ENCODE peak calls at places on chromosomes 13 and 19, in five cellular contexts. One of them, this sample, is unnamed. For H3K27me3, the result is how much of the 10 kb centered on the place peaks cover.

GRCh38 chr19:14746891-14747290 is 31.5 kb downstream of the ADGRE2 start:
- DNase-seq in cardiac muscle cell: no peak
- DNase-seq in aorta: no peak
- DNase-seq in neural progenitor cell: no peak
- DNase-seq in PC-3: no peak
- DNase-seq in this sample: no peak

GRCh38 chr19:37563518-37563917 is 31.1 kb downstream of the ZNF571 start:
- DNase-seq in cardiac muscle cell: no peak
- DNase-seq in neural progenitor cell: no peak
- DNase-seq in PC-3: no peak
- DNase-seq in aorta: no peak
- DNase-seq in this sample: no peak

GRCh38 chr13:44735806-44736205 is 159.7 kb upstream of the TSC22D1 start:
- DNase-seq in cardiac muscle cell: no peak
- DNase-seq in aorta: no peak
- DNase-seq in neural progenitor cell: no peak
- DNase-seq in PC-3: no peak
- DNase-seq in this sample: no peak

GRCh38 chr13:75787249-75787940 is 151.3 kb downstream of the LMO7 start:
- DNase-seq in neural progenitor cell: no peak
- DNase-seq in PC-3: no peak
- DNase-seq in aorta: no peak
- DNase-seq in cardiac muscle cell: peak
- DNase-seq in this sample: no peak

GRCh38 chr19:377801-378581 is 31.0 kb downstream of the C2CD4C start:
- DNase-seq in PC-3: no peak
- DNase-seq in neural progenitor cell: no peak
- DNase-seq in aorta: no peak
- DNase-seq in cardiac muscle cell: no peak
- DNase-seq in this sample: no peak

GRCh38 chr13:50914848-50915247 is 5.3 kb downstream of the RNASEH2B start:
- DNase-seq in aorta: no peak
- DNase-seq in PC-3: peak
- DNase-seq in cardiac muscle cell: peak
- DNase-seq in neural progenitor cell: no peak
- DNase-seq in this sample: no peak

GRCh38 chr19:3932931-3933810 is at the start of gene NMRK2:
- DNase-seq in neural progenitor cell: peak
- DNase-seq in aorta: no peak
- DNase-seq in cardiac muscle cell: no peak
- DNase-seq in PC-3: no peak
- DNase-seq in this sample: no peak

GRCh38 chr13:54484166-54484565 is 1455.6 kb downstream of the OLFM4 start:
- DNase-seq in cardiac muscle cell: no peak
- DNase-seq in PC-3: no peak
- DNase-seq in aorta: no peak
- DNase-seq in neural progenitor cell: no peak
- DNase-seq in this sample: no peak

GRCh38 chr13:35732565-35732964 is 256.1 kb upstream of the MAB21L1 start:
- DNase-seq in aorta: no peak
- DNase-seq in neural progenitor cell: no peak
- DNase-seq in PC-3: no peak
- DNase-seq in cardiac muscle cell: no peak
- DNase-seq in this sample: no peak

GRCh38 chr13:107867701-107868661 is 347.4 kb downstream of the LIG4 start:
- DNase-seq in PC-3: peak
- DNase-seq in neural progenitor cell: peak
- DNase-seq in cardiac muscle cell: peak
- DNase-seq in aorta: peak
- DNase-seq in this sample: peak

GRCh38 chr19:49896863-49897621 is at the start of gene IL4I1:
- DNase-seq in PC-3: no peak
- DNase-seq in aorta: no peak
- DNase-seq in cardiac muscle cell: peak
- DNase-seq in neural progenitor cell: no peak
- DNase-seq in this sample: no peak

DNA sequence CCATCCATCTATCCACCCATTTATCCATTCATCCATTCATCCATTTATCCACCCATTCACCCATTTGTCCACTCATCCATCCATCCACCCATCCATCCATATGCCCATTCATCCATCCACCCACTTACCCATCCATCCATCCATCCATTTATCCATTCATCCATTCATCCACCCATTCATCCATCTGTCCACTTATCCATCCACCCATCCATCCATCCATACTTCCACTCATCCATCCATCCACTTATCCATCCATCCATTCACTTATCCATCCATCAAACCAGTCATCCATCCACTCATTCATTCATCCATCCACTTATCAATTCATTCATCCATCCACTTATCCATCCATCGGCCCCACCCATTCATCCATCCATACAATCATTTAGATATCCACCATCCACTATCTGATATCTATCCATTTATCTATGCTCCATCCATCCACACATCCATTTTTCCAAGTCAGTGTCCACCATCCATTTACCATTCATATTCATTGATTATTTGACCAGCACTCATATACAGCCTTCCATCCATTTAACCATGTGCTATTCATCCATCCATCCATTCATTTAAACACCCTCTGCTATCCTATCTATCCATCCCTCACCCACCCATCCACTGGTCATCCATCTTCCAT is 2.8 kb downstream of the TMEM221 start:
- DNase-seq in cardiac muscle cell: no peak
- DNase-seq in PC-3: no peak
- DNase-seq in aorta: no peak
- DNase-seq in neural progenitor cell: no peak
- DNase-seq in this sample: no peak
- H3K27me3 ChIP-seq in cardiac muscle cell: under half
- H3K27me3 ChIP-seq in PC-3: under half
- H3K27me3 ChIP-seq in aorta: under half
- H3K27me3 ChIP-seq in neural progenitor cell: under half
- H3K27me3 ChIP-seq in this sample: under half

GRCh38 chr13:112098699-112099098 is 31.8 kb downstream of the SOX1 start:
- DNase-seq in neural progenitor cell: no peak
- DNase-seq in PC-3: no peak
- DNase-seq in aorta: no peak
- DNase-seq in cardiac muscle cell: no peak
- DNase-seq in this sample: no peak
- H3K27me3 ChIP-seq in neural progenitor cell: under half
- H3K27me3 ChIP-seq in PC-3: under half
- H3K27me3 ChIP-seq in aorta: under half
- H3K27me3 ChIP-seq in cardiac muscle cell: half or more
- H3K27me3 ChIP-seq in this sample: half or more

GRCh38 chr19:40110570-40110969 is 19.8 kb upstream of the ZNF780A start:
- DNase-seq in aorta: no peak
- DNase-seq in cardiac muscle cell: no peak
- DNase-seq in PC-3: no peak
- DNase-seq in neural progenitor cell: no peak
- DNase-seq in this sample: no peak

GRCh38 chr19:40119380-40119779 is 28.6 kb upstream of the ZNF780A start:
- DNase-seq in aorta: no peak
- DNase-seq in cardiac muscle cell: no peak
- DNase-seq in PC-3: no peak
- DNase-seq in neural progenitor cell: no peak
- DNase-seq in this sample: no peak

GRCh38 chr19:40116075-40116474 is 25.3 kb upstream of the ZNF780A start:
- DNase-seq in PC-3: no peak
- DNase-seq in cardiac muscle cell: no peak
- DNase-seq in aorta: no peak
- DNase-seq in neural progenitor cell: no peak
- DNase-seq in this sample: no peak
- H3K27me3 ChIP-seq in PC-3: under half
- H3K27me3 ChIP-seq in cardiac muscle cell: under half
- H3K27me3 ChIP-seq in aorta: under half
- H3K27me3 ChIP-seq in neural progenitor cell: under half
- H3K27me3 ChIP-seq in this sample: under half

DNA sequence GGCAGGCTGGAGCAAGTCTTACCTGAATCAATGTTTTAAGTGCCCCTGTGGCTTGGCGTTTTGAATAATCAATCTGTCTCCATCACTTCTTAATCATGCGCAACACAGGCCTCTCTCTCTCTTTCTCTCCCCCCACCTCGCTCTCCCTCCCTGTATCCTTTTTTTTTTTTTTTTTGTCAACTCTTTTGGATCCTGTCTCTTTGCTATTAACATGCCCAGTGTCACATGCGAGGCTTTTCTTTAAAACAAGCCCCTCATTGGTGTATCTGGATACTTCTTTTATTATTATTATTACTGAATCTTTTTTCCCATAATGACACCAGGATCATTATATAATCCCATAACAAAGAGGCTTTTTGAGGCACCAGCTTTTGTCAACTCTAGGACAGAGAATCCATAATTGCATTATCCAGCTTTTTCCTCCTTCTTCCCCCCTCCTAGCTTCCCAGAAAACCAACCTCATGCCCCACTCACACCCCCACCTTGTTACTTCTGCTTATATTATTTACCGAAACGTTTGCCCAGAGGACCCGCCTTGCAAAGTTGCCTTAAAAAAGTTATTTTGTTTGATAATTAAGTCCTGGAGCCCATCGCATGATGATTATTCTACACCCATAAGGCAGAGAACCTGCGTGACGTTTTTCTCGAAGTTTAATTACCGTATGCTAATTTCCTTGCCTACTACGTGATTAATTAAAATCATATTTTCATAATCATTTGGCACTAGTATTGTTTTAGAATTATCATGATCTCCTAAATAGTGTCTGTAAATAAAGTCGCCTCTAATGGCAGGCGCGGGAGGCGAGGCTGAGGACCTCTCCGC is 148.1 kb upstream of the ZNF536 start:
- DNase-seq in cardiac muscle cell: no peak
- DNase-seq in neural progenitor cell: no peak
- DNase-seq in PC-3: no peak
- DNase-seq in aorta: no peak
- DNase-seq in this sample: no peak
- H3K27me3 ChIP-seq in cardiac muscle cell: half or more
- H3K27me3 ChIP-seq in neural progenitor cell: half or more
- H3K27me3 ChIP-seq in PC-3: under half
- H3K27me3 ChIP-seq in aorta: under half
- H3K27me3 ChIP-seq in this sample: under half

GRCh38 chr13:27824121-27824520 is 31.8 kb downstream of the GSX1 start:
- DNase-seq in cardiac muscle cell: no peak
- DNase-seq in neural progenitor cell: no peak
- DNase-seq in PC-3: no peak
- DNase-seq in aorta: no peak
- DNase-seq in this sample: no peak

GRCh38 chr13:27822258-27822872 is 30.1 kb downstream of the GSX1 start:
- DNase-seq in PC-3: no peak
- DNase-seq in aorta: no peak
- DNase-seq in neural progenitor cell: peak
- DNase-seq in cardiac muscle cell: no peak
- DNase-seq in this sample: no peak

GRCh38 chr13:27820524-27821482 is 28.5 kb downstream of the GSX1 start:
- DNase-seq in neural progenitor cell: peak
- DNase-seq in PC-3: no peak
- DNase-seq in cardiac muscle cell: no peak
- DNase-seq in aorta: no peak
- DNase-seq in this sample: no peak

GRCh38 chr13:27822873-27823311 is 30.6 kb downstream of the GSX1 start:
- DNase-seq in aorta: no peak
- DNase-seq in PC-3: no peak
- DNase-seq in cardiac muscle cell: peak
- DNase-seq in neural progenitor cell: peak
- DNase-seq in this sample: no peak

GRCh38 chr13:27821566-27821965 is 29.3 kb downstream of the GSX1 start:
- DNase-seq in neural progenitor cell: peak
- DNase-seq in PC-3: no peak
- DNase-seq in aorta: no peak
- DNase-seq in cardiac muscle cell: no peak
- DNase-seq in this sample: no peak
- H3K27me3 ChIP-seq in neural progenitor cell: half or more
- H3K27me3 ChIP-seq in PC-3: half or more
- H3K27me3 ChIP-seq in aorta: under half
- H3K27me3 ChIP-seq in cardiac muscle cell: half or more
- H3K27me3 ChIP-seq in this sample: half or more

GRCh38 chr19:7738023-7738422 is 6.1 kb upstream of the CLEC4G start:
- DNase-seq in cardiac muscle cell: no peak
- DNase-seq in PC-3: no peak
- DNase-seq in aorta: no peak
- DNase-seq in neural progenitor cell: no peak
- DNase-seq in this sample: no peak
- H3K27me3 ChIP-seq in cardiac muscle cell: under half
- H3K27me3 ChIP-seq in PC-3: half or more
- H3K27me3 ChIP-seq in aorta: under half
- H3K27me3 ChIP-seq in neural progenitor cell: half or more
- H3K27me3 ChIP-seq in this sample: under half

GRCh38 chr13:25148005-25148798 is 23.9 kb downstream of the AMER2 start:
- DNase-seq in PC-3: no peak
- DNase-seq in cardiac muscle cell: no peak
- DNase-seq in neural progenitor cell: no peak
- DNase-seq in aorta: no peak
- DNase-seq in this sample: no peak
- H3K27me3 ChIP-seq in PC-3: half or more
- H3K27me3 ChIP-seq in cardiac muscle cell: under half
- H3K27me3 ChIP-seq in neural progenitor cell: under half
- H3K27me3 ChIP-seq in aorta: under half
- H3K27me3 ChIP-seq in this sample: under half

GRCh38 chr19:5357584-5357983 is 17.0 kb upstream of the PTPRS start:
- DNase-seq in neural progenitor cell: no peak
- DNase-seq in cardiac muscle cell: no peak
- DNase-seq in aorta: no peak
- DNase-seq in PC-3: no peak
- DNase-seq in this sample: no peak
- H3K27me3 ChIP-seq in neural progenitor cell: under half
- H3K27me3 ChIP-seq in cardiac muscle cell: under half
- H3K27me3 ChIP-seq in aorta: under half
- H3K27me3 ChIP-seq in PC-3: under half
- H3K27me3 ChIP-seq in this sample: under half

GRCh38 chr13:26953273-26953672 is 192.7 kb upstream of the GPR12 start:
- DNase-seq in PC-3: no peak
- DNase-seq in aorta: no peak
- DNase-seq in neural progenitor cell: no peak
- DNase-seq in cardiac muscle cell: no peak
- DNase-seq in this sample: no peak
- H3K27me3 ChIP-seq in PC-3: under half
- H3K27me3 ChIP-seq in aorta: under half
- H3K27me3 ChIP-seq in neural progenitor cell: under half
- H3K27me3 ChIP-seq in cardiac muscle cell: under half
- H3K27me3 ChIP-seq in this sample: under half

DNA sequence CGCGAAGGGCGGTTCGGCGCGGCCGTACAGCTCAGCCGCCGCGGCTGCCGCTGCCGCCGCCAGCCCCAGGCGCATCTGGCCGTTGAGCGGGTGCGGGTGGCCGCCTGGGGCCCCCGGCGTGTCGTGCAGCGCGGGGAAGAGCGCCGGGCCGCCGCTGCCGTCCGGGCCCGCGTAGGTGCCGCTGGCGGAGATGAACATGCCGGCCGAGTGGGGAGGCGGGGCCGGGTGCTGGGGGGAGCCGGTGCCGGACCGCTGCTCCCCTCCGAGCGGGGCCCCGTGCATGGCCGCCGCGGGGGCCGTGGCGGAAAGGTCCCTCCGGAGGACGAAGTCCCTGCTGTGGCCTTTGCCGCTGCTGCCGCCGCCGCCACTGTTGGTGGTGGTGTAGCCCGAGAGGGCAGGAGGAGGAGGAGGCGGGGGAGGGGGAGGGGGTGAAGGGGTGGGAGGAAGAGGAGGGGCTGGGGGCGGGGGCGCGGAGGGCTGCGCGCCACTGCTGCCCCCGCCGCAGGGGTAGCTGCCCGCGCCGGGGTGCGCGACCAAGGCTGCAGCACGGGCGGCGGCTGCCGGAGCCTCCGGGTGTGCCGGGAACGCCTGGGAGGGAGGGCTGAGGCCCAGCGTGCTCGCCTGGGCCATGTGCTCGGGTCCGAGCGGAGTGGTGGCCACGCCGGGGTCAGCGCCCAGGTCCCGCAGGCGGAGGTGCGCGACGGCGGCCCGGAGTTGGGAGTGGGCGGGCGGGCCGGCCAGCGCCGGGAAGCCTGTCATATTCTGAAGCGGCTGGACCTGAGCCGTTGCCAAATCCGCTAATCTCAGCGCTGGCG is 599 bp downstream of the ZIC5 start:
- DNase-seq in neural progenitor cell: peak
- DNase-seq in cardiac muscle cell: no peak
- DNase-seq in aorta: no peak
- DNase-seq in PC-3: no peak
- DNase-seq in this sample: no peak
- H3K27me3 ChIP-seq in neural progenitor cell: under half
- H3K27me3 ChIP-seq in cardiac muscle cell: half or more
- H3K27me3 ChIP-seq in aorta: under half
- H3K27me3 ChIP-seq in PC-3: half or more
- H3K27me3 ChIP-seq in this sample: half or more